ENCODE peak calls at places on chromosomes 1 and 21, in seven cellular contexts. One of them, this sample, is unnamed. For H3K36me3, the result is how much of the 10 kb centered on the place peaks cover.

GRCh38 chr1:71625004-71625403 is 544.2 kb upstream of the ZRANB2 start:
- DNase-seq in suprapubic skin: no peak
- DNase-seq in esophagus squamous epithelium: no peak
- DNase-seq in left ventricle myocardium inferior: no peak
- DNase-seq in ovary: no peak
- DNase-seq in lower lobe of right lung: no peak
- DNase-seq in CD8-positive, alpha-beta T cell: no peak
- DNase-seq in this sample: no peak

GRCh38 chr1:168767885-168768584 is 39.0 kb upstream of the DPT start:
- DNase-seq in esophagus squamous epithelium: no peak
- DNase-seq in lower lobe of right lung: peak
- DNase-seq in suprapubic skin: no peak
- DNase-seq in left ventricle myocardium inferior: no peak
- DNase-seq in CD8-positive, alpha-beta T cell: no peak
- DNase-seq in ovary: peak
- DNase-seq in this sample: no peak

GRCh38 chr1:212680691-212681090 is 18.9 kb downstream of the BATF3 start:
- DNase-seq in suprapubic skin: no peak
- DNase-seq in ovary: no peak
- DNase-seq in esophagus squamous epithelium: no peak
- DNase-seq in lower lobe of right lung: no peak
- DNase-seq in CD8-positive, alpha-beta T cell: no peak
- DNase-seq in left ventricle myocardium inferior: no peak
- DNase-seq in this sample: no peak

GRCh38 chr1:35461966-35462651 is 95.1 kb downstream of the KIAA0319L start:
- DNase-seq in lower lobe of right lung: no peak
- DNase-seq in esophagus squamous epithelium: no peak
- DNase-seq in CD8-positive, alpha-beta T cell: no peak
- DNase-seq in suprapubic skin: no peak
- DNase-seq in ovary: no peak
- DNase-seq in left ventricle myocardium inferior: no peak
- DNase-seq in this sample: no peak

GRCh38 chr1:186965847-186966246 is 137.1 kb downstream of the PLA2G4A start:
- DNase-seq in lower lobe of right lung: no peak
- DNase-seq in ovary: no peak
- DNase-seq in CD8-positive, alpha-beta T cell: no peak
- DNase-seq in esophagus squamous epithelium: no peak
- DNase-seq in suprapubic skin: no peak
- DNase-seq in left ventricle myocardium inferior: no peak
- DNase-seq in this sample: no peak

GRCh38 chr1:3624194-3625136 is at the start of gene TPRG1L:
- DNase-seq in esophagus squamous epithelium: peak
- DNase-seq in left ventricle myocardium inferior: peak
- DNase-seq in suprapubic skin: peak
- DNase-seq in ovary: peak
- DNase-seq in lower lobe of right lung: peak
- DNase-seq in CD8-positive, alpha-beta T cell: peak
- DNase-seq in this sample: peak

GRCh38 chr1:63575340-63575826 is 17.8 kb upstream of the PGM1 start:
- DNase-seq in lower lobe of right lung: no peak
- DNase-seq in ovary: no peak
- DNase-seq in CD8-positive, alpha-beta T cell: peak
- DNase-seq in suprapubic skin: no peak
- DNase-seq in esophagus squamous epithelium: no peak
- DNase-seq in left ventricle myocardium inferior: no peak
- DNase-seq in this sample: peak

GRCh38 chr1:192739476-192740184 is 69.2 kb upstream of the RGS2 start:
- DNase-seq in suprapubic skin: no peak
- DNase-seq in left ventricle myocardium inferior: no peak
- DNase-seq in CD8-positive, alpha-beta T cell: no peak
- DNase-seq in lower lobe of right lung: no peak
- DNase-seq in ovary: no peak
- DNase-seq in esophagus squamous epithelium: no peak
- DNase-seq in this sample: no peak

GRCh38 chr1:99749948-99750347 is 16.5 kb downstream of the FRRS1 start:
- DNase-seq in ovary: no peak
- DNase-seq in CD8-positive, alpha-beta T cell: no peak
- DNase-seq in lower lobe of right lung: no peak
- DNase-seq in esophagus squamous epithelium: no peak
- DNase-seq in suprapubic skin: no peak
- DNase-seq in left ventricle myocardium inferior: no peak
- DNase-seq in this sample: no peak

GRCh38 chr1:60244906-60245305 is 171.3 kb upstream of the C1orf87 start:
- DNase-seq in ovary: no peak
- DNase-seq in CD8-positive, alpha-beta T cell: no peak
- DNase-seq in lower lobe of right lung: no peak
- DNase-seq in esophagus squamous epithelium: no peak
- DNase-seq in left ventricle myocardium inferior: no peak
- DNase-seq in suprapubic skin: no peak
- DNase-seq in this sample: no peak

GRCh38 chr21:32083175-32083574 is 195.7 kb downstream of the MIS18A start:
- DNase-seq in suprapubic skin: no peak
- DNase-seq in lower lobe of right lung: no peak
- DNase-seq in ovary: no peak
- DNase-seq in esophagus squamous epithelium: no peak
- DNase-seq in left ventricle myocardium inferior: no peak
- DNase-seq in CD8-positive, alpha-beta T cell: no peak
- DNase-seq in this sample: no peak

GRCh38 chr1:147647796-147648633 is 22.3 kb downstream of the ACP6 start:
- DNase-seq in suprapubic skin: no peak
- DNase-seq in lower lobe of right lung: no peak
- DNase-seq in CD8-positive, alpha-beta T cell: peak
- DNase-seq in left ventricle myocardium inferior: no peak
- DNase-seq in ovary: no peak
- DNase-seq in esophagus squamous epithelium: no peak
- DNase-seq in this sample: no peak

GRCh38 chr1:41537257-41537656 is 52.8 kb upstream of the EDN2 start:
- DNase-seq in lower lobe of right lung: peak
- DNase-seq in suprapubic skin: peak
- DNase-seq in ovary: no peak
- DNase-seq in CD8-positive, alpha-beta T cell: no peak
- DNase-seq in left ventricle myocardium inferior: no peak
- DNase-seq in esophagus squamous epithelium: no peak
- DNase-seq in this sample: no peak

GRCh38 chr1:5910666-5911065 is 81.6 kb downstream of the NPHP4 start:
- DNase-seq in lower lobe of right lung: no peak
- DNase-seq in suprapubic skin: peak
- DNase-seq in CD8-positive, alpha-beta T cell: no peak
- DNase-seq in ovary: no peak
- DNase-seq in left ventricle myocardium inferior: no peak
- DNase-seq in esophagus squamous epithelium: no peak
- DNase-seq in this sample: no peak

GRCh38 chr1:56063461-56063860 is 515.9 kb downstream of the PLPP3 start:
- DNase-seq in esophagus squamous epithelium: no peak
- DNase-seq in CD8-positive, alpha-beta T cell: no peak
- DNase-seq in ovary: no peak
- DNase-seq in lower lobe of right lung: no peak
- DNase-seq in suprapubic skin: no peak
- DNase-seq in left ventricle myocardium inferior: peak
- DNase-seq in this sample: no peak

GRCh38 chr1:66557157-66557556 is 23.2 kb downstream of the SGIP1 start:
- DNase-seq in esophagus squamous epithelium: no peak
- DNase-seq in CD8-positive, alpha-beta T cell: no peak
- DNase-seq in lower lobe of right lung: no peak
- DNase-seq in left ventricle myocardium inferior: no peak
- DNase-seq in suprapubic skin: no peak
- DNase-seq in ovary: no peak
- DNase-seq in this sample: no peak

GRCh38 chr1:27504588-27505419 is 14.8 kb upstream of the WASF2 start:
- DNase-seq in lower lobe of right lung: peak
- DNase-seq in ovary: peak
- DNase-seq in CD8-positive, alpha-beta T cell: no peak
- DNase-seq in esophagus squamous epithelium: no peak
- DNase-seq in left ventricle myocardium inferior: peak
- DNase-seq in suprapubic skin: peak
- DNase-seq in this sample: peak

GRCh38 chr1:220876511-220877347 is 2.5 kb upstream of the HLX start:
- DNase-seq in esophagus squamous epithelium: no peak
- DNase-seq in left ventricle myocardium inferior: no peak
- DNase-seq in suprapubic skin: no peak
- DNase-seq in CD8-positive, alpha-beta T cell: no peak
- DNase-seq in ovary: no peak
- DNase-seq in lower lobe of right lung: peak
- DNase-seq in this sample: no peak

GRCh38 chr1:225849905-225850304 is 32.3 kb downstream of the TMEM63A start:
- DNase-seq in suprapubic skin: no peak
- DNase-seq in CD8-positive, alpha-beta T cell: peak
- DNase-seq in lower lobe of right lung: no peak
- DNase-seq in esophagus squamous epithelium: no peak
- DNase-seq in left ventricle myocardium inferior: no peak
- DNase-seq in ovary: peak
- DNase-seq in this sample: no peak
- H3K36me3 ChIP-seq in suprapubic skin: half or more
- H3K36me3 ChIP-seq in CD8-positive, alpha-beta T cell: under half
- H3K36me3 ChIP-seq in lower lobe of right lung: half or more
- H3K36me3 ChIP-seq in esophagus squamous epithelium: under half
- H3K36me3 ChIP-seq in left ventricle myocardium inferior: half or more
- H3K36me3 ChIP-seq in ovary: under half
- H3K36me3 ChIP-seq in this sample: half or more

GRCh38 chr1:17423781-17424245 is 15.7 kb downstream of the RCC2 start:
- DNase-seq in left ventricle myocardium inferior: peak
- DNase-seq in lower lobe of right lung: no peak
- DNase-seq in suprapubic skin: no peak
- DNase-seq in ovary: peak
- DNase-seq in esophagus squamous epithelium: no peak
- DNase-seq in CD8-positive, alpha-beta T cell: no peak
- DNase-seq in this sample: no peak

GRCh38 chr1:17425806-17426205 is 13.7 kb downstream of the RCC2 start:
- DNase-seq in lower lobe of right lung: no peak
- DNase-seq in esophagus squamous epithelium: no peak
- DNase-seq in left ventricle myocardium inferior: no peak
- DNase-seq in ovary: no peak
- DNase-seq in suprapubic skin: no peak
- DNase-seq in CD8-positive, alpha-beta T cell: no peak
- DNase-seq in this sample: no peak

GRCh38 chr1:17420361-17420760 is 19.1 kb downstream of the RCC2 start:
- DNase-seq in left ventricle myocardium inferior: no peak
- DNase-seq in esophagus squamous epithelium: no peak
- DNase-seq in ovary: no peak
- DNase-seq in CD8-positive, alpha-beta T cell: no peak
- DNase-seq in suprapubic skin: no peak
- DNase-seq in lower lobe of right lung: no peak
- DNase-seq in this sample: no peak

GRCh38 chr1:17419626-17420328 is 19.7 kb downstream of the RCC2 start:
- DNase-seq in lower lobe of right lung: peak
- DNase-seq in ovary: peak
- DNase-seq in CD8-positive, alpha-beta T cell: peak
- DNase-seq in suprapubic skin: no peak
- DNase-seq in left ventricle myocardium inferior: peak
- DNase-seq in esophagus squamous epithelium: no peak
- DNase-seq in this sample: no peak

DNA sequence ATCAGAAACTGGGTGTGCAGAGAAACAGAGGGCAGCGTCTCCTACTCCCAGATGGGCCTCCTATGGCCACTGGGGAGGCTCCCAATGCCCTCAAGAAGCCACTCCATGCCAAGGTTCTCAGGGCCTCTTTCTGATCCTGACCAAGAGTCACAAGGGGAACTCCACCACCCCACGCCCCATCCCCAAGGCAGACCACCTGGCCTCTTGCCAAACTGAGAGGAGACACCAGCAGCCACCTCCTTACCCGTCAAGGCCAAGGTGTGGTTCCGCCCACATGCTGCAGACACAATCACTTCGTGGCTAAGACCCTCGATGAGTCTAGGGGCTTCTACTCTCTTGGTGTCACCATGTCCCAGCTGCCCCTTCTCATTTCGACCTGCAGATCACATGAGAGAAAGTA is 17.0 kb downstream of the RCC2 start:
- DNase-seq in lower lobe of right lung: no peak
- DNase-seq in CD8-positive, alpha-beta T cell: no peak
- DNase-seq in ovary: peak
- DNase-seq in esophagus squamous epithelium: no peak
- DNase-seq in suprapubic skin: no peak
- DNase-seq in left ventricle myocardium inferior: no peak
- DNase-seq in this sample: no peak
- H3K36me3 ChIP-seq in lower lobe of right lung: half or more
- H3K36me3 ChIP-seq in CD8-positive, alpha-beta T cell: half or more
- H3K36me3 ChIP-seq in ovary: under half
- H3K36me3 ChIP-seq in esophagus squamous epithelium: under half
- H3K36me3 ChIP-seq in suprapubic skin: half or more
- H3K36me3 ChIP-seq in left ventricle myocardium inferior: half or more
- H3K36me3 ChIP-seq in this sample: half or more

DNA sequence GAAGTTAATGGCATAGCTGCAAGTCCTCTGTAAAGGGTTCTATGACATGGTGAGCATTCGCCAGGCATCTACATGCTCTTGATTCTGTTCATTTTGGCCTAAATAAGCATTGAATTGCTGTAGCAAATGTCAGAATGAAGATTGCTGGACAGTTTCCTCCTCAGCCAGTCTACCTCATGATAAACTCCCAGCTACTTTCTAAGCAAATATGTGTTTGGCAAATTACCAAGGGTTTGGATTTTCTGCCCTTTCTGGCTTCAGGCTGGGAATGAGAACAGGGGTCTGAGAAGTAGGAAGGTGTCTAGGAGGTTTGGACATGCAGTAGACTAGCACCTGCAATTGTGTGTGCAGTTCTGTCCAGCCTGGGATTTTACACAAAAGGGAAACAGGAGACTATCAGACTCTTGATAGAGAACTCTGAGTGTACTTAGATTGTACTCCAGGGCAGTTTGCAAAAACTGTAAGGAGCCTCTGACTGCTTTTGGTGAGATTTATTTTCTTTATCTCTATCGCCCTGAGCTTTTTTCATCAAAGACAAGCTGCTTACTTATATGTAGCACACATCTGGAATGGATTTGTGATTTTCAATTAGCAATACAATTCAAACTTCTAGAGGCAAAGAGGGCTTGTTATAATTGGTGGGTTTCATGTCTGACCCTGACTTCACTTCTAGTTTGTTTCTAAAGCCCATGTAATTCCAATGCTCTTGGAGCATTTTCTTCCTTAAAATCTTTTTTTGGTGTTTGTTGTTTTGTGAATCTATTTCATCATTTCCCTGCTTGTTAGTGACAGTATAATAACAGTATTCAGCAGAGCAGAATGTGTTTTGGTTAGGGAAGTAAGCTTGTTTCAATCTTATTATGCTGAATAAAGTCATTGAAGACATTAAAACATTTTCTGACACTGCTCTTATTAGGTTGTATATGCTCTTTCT is 150.8 kb downstream of the VPS13D start:
- DNase-seq in esophagus squamous epithelium: no peak
- DNase-seq in lower lobe of right lung: no peak
- DNase-seq in suprapubic skin: no peak
- DNase-seq in ovary: no peak
- DNase-seq in CD8-positive, alpha-beta T cell: no peak
- DNase-seq in left ventricle myocardium inferior: no peak
- DNase-seq in this sample: no peak
- H3K36me3 ChIP-seq in esophagus squamous epithelium: under half
- H3K36me3 ChIP-seq in lower lobe of right lung: half or more
- H3K36me3 ChIP-seq in suprapubic skin: half or more
- H3K36me3 ChIP-seq in ovary: under half
- H3K36me3 ChIP-seq in CD8-positive, alpha-beta T cell: under half
- H3K36me3 ChIP-seq in left ventricle myocardium inferior: half or more
- H3K36me3 ChIP-seq in this sample: under half

DNA sequence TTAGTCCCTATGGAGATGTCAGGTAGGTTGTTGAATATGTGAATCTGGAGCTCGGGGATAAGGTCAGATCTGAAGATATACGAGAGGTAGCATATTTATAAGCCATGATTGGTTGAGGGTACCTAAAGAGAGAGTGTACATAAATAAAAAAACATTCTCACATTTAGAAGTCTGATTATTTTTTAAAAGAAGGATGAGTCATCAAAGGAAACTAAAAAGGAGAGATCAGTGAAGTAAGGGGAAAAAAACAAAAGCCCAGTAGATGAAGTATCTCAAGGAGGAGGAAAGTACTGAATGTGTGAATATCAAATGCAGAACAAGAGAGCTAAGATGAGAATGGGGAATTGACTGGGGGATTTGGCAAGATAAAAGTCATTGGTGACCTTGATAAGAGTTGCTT is 15.7 kb upstream of the ANGPTL1 start:
- DNase-seq in ovary: no peak
- DNase-seq in suprapubic skin: no peak
- DNase-seq in left ventricle myocardium inferior: no peak
- DNase-seq in lower lobe of right lung: no peak
- DNase-seq in CD8-positive, alpha-beta T cell: no peak
- DNase-seq in esophagus squamous epithelium: no peak
- DNase-seq in this sample: no peak
- H3K36me3 ChIP-seq in ovary: under half
- H3K36me3 ChIP-seq in suprapubic skin: under half
- H3K36me3 ChIP-seq in left ventricle myocardium inferior: under half
- H3K36me3 ChIP-seq in lower lobe of right lung: under half
- H3K36me3 ChIP-seq in CD8-positive, alpha-beta T cell: under half
- H3K36me3 ChIP-seq in esophagus squamous epithelium: under half
- H3K36me3 ChIP-seq in this sample: under half